ENCODE peak calls at places on chromosomes 3 and 15, in nine cellular contexts. P is stomach, F is endothelial cell of umbilical vein, D is K562, M is esophagus muscularis mucosa, R is HL-60, E is transverse colon, K is prostate gland, L is HepG2. N is an unnamed sample.

GRCh38 chr15:29127506-29128430 is 141.9 kb downstream of the NSMCE3 start:
- DNase-seq in P (no peak), E (no peak), M (no peak), F (no peak), D (no peak), R (no peak), K (no peak), L (no peak), N (no peak)

GRCh38 chr15:71538922-71539321 is 271.4 kb upstream of the NR2E3 start:
- DNase-seq in P (no peak), M (peak; percentile 53), L (no peak), K (no peak), E (no peak), D (no peak), F (no peak), R (no peak), N (no peak)

GRCh38 chr3:189999718-190000117 is 121.0 kb downstream of the P3H2 start:
- DNase-seq in E (no peak), K (no peak), F (no peak), R (no peak), P (no peak), M (no peak), D (no peak), L (peak; percentile 72), N (no peak)

GRCh38 chr3:104080228-104080627 is 1286.5 kb upstream of the ALCAM start:
- DNase-seq in R (no peak), K (no peak), D (no peak), P (no peak), L (no peak), M (no peak), F (no peak), E (no peak), N (no peak)

GRCh38 chr3:65449841-65450416 is 588.8 kb downstream of the MAGI1 start:
- DNase-seq in D (no peak), P (no peak), K (no peak), L (no peak), R (no peak), E (no peak), M (no peak), F (no peak), N (no peak)

GRCh38 chr15:69561071-69561784 is 108.6 kb downstream of the RPLP1 start:
- DNase-seq in D (no peak), R (no peak), L (peak; percentile 80), M (no peak), E (peak; percentile 62), P (peak; percentile 79), K (peak; percentile 78), F (no peak), N (no peak)

GRCh38 chr15:61518191-61518950 is 289.3 kb upstream of the RORA start:
- DNase-seq in E (no peak), F (no peak), M (no peak), R (no peak), P (no peak), D (no peak), K (no peak), L (no peak), N (no peak)

GRCh38 chr3:64411101-64411500 is 185.8 kb upstream of the PRICKLE2 start:
- DNase-seq in K (no peak), L (no peak), D (no peak), M (no peak), F (no peak), R (no peak), E (no peak), P (no peak), N (no peak)

GRCh38 chr15:87848012-87848411 is 408.5 kb downstream of the NTRK3 start:
- DNase-seq in D (no peak), K (no peak), P (no peak), L (no peak), R (no peak), E (no peak), M (no peak), F (no peak), N (no peak)

GRCh38 chr3:143170676-143171075 is 51.1 kb downstream of the CHST2 start:
- DNase-seq in R (no peak), F (peak; percentile 11), P (no peak), M (no peak), L (no peak), E (no peak), D (peak; percentile 42), K (no peak), N (peak; percentile 14)

GRCh38 chr15:95601525-95601924 is 729.0 kb upstream of the NR2F2 start:
- DNase-seq in D (no peak), M (no peak), L (no peak), R (no peak), K (no peak), E (no peak), F (no peak), P (no peak), N (peak; percentile 18)

GRCh38 chr15:95605098-95605497 is 725.4 kb upstream of the NR2F2 start:
- DNase-seq in L (no peak), P (no peak), K (no peak), E (no peak), M (no peak), F (no peak), D (no peak), R (no peak), N (no peak)

GRCh38 chr15:95604634-95605036 is 725.9 kb upstream of the NR2F2 start:
- DNase-seq in F (peak; percentile 95), D (no peak), K (no peak), E (no peak), M (no peak), R (no peak), L (no peak), P (no peak), N (peak; percentile 35)

GRCh38 chr15:95606551-95606950 is 723.9 kb upstream of the NR2F2 start:
- DNase-seq in K (no peak), D (no peak), E (no peak), P (no peak), M (no peak), F (no peak), L (no peak), R (no peak), N (peak; percentile 40)

GRCh38 chr15:95603802-95604201 is 726.7 kb upstream of the NR2F2 start:
- DNase-seq in R (no peak), F (peak; percentile 92), K (no peak), E (no peak), D (no peak), L (no peak), P (no peak), M (no peak), N (peak; percentile 74)
- H3K27ac ChIP-seq in R (no peak overlapping the region), F (peak overlapping the region; percentile 78), K (no peak overlapping the region), E (no peak overlapping the region), D (no peak overlapping the region), L (no peak overlapping the region), P (no peak overlapping the region), M (no peak overlapping the region), N (peak overlapping the region; percentile 96)

GRCh38 chr15:62757535-62757934 is 285.0 kb upstream of the TPM1 start:
- DNase-seq in F (no peak), E (no peak), L (no peak), D (no peak), P (no peak), K (no peak), R (no peak), M (no peak), N (no peak)

GRCh38 chr15:62756995-62757360 is 285.6 kb upstream of the TPM1 start:
- DNase-seq in L (no peak), D (no peak), M (no peak), F (no peak), P (no peak), R (no peak), K (no peak), E (no peak), N (no peak)

GRCh38 chr15:62758952-62759349 is 283.6 kb upstream of the TPM1 start:
- DNase-seq in K (no peak), L (no peak), R (no peak), F (no peak), M (no peak), P (no peak), D (no peak), E (no peak), N (no peak)

GRCh38 chr15:62756326-62756994 is 286.1 kb upstream of the TPM1 start:
- DNase-seq in E (no peak), R (no peak), F (no peak), L (peak; percentile 61), M (no peak), D (no peak), K (no peak), P (no peak), N (no peak)

GRCh38 chr15:62758126-62758951 is 284.2 kb upstream of the TPM1 start:
- DNase-seq in P (peak; percentile 49), F (peak; percentile 38), L (peak; percentile 56), R (no peak), D (no peak), E (peak; percentile 14), M (peak; percentile 94), K (no peak), N (no peak)
- H3K4me3 ChIP-seq in P (no peak overlapping the region), F (no peak overlapping the region), L (no peak overlapping the region), R (no peak overlapping the region), D (no peak overlapping the region), E (no peak overlapping the region), M (peak overlapping the region; percentile 17), K (no peak overlapping the region), N (no peak overlapping the region)

GRCh38 chr3:71131893-71132314 is 451.6 kb downstream of the FOXP1 start:
- DNase-seq in R (no peak), K (no peak), D (peak; percentile 44), L (no peak), P (no peak), F (no peak), E (no peak), M (no peak), N (no peak)

GRCh38 chr3:71130516-71131384 is 452.8 kb downstream of the FOXP1 start:
- DNase-seq in P (peak; percentile 71), L (peak; percentile 35), D (peak; percentile 76), F (peak; percentile 84), K (peak; percentile 85), E (peak; percentile 79), R (peak; percentile 20), M (peak; percentile 94), N (peak; percentile 26)

GRCh38 chr3:71128951-71129350 is 454.6 kb downstream of the FOXP1 start:
- DNase-seq in R (no peak), P (no peak), K (no peak), D (peak; percentile 21), L (no peak), M (no peak), E (no peak), F (peak; percentile 89), N (no peak)

GRCh38 chr3:71131385-71131871 is 452.1 kb downstream of the FOXP1 start:
- DNase-seq in M (no peak), F (peak; percentile 22), R (no peak), E (no peak), P (no peak), D (no peak), L (no peak), K (no peak), N (no peak)

GRCh38 chr3:71129611-71130515 is 453.7 kb downstream of the FOXP1 start:
- DNase-seq in K (no peak), R (no peak), D (peak; percentile 48), P (no peak), L (no peak), M (no peak), F (peak; percentile 87), E (no peak), N (no peak)
- TF ChIP-seq POLR2AphosphoS5 in K (no peak), R (no peak), D (no peak), P (no peak), L (no peak), M (peak; percentile 61), F (peak; percentile 49), E (no peak), N (no peak)

DNA sequence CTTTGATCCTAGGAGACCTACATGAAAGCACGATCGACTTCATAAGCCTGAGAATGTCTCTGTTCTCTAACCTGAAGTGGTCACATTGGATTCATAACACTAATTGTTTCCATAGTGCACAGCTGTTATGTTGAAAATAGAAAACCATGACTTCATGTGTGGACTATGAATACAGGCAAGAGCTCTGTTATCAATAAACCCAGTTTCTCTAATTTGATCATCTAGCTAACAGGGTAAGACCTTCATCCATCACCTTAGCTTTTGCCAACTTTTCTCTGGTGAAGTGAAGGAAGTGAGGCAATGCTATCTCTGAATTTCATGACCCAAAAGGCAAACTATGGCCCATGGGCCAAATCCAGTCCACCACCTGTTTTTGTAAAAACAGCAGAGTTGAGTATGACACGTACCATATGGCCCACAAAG is 27.2 kb downstream of the ABI3BP start:
- DNase-seq in F (no peak), K (no peak), R (no peak), P (no peak), E (no peak), L (no peak), M (no peak), D (no peak), N (no peak)
- H3K27ac ChIP-seq in F (no peak overlapping the region), K (no peak overlapping the region), R (no peak overlapping the region), P (peak overlapping the region; percentile 12), E (no peak overlapping the region), L (no peak overlapping the region), M (peak overlapping the region; percentile 8), D (no peak overlapping the region), N (no peak overlapping the region)